ENCODE peak calls at places on chromosomes 3 and 15, in eight cellular contexts. One of them, this sample, is unnamed.

GRCh38 chr3:3799173-3800075 is at the start of gene LRRN1:
- DNase-seq in HFFc6: no peak
- DNase-seq in smooth muscle cell of the brain vasculature: no peak
- DNase-seq in Caki2: no peak
- DNase-seq in AG10803: no peak
- DNase-seq in stimulated activated CD4-positive, alpha-beta T cell treated with anti-CD3 and anti-CD28 coated beads, Interleukin-12 subunit alpha, Interleukin-12 subunit beta, amount 100 ng/mL, for 48 hours: peak
- DNase-seq in CD8-positive, alpha-beta T cell: peak
- DNase-seq in fibroblast of lung: peak
- DNase-seq in this sample: no peak

GRCh38 chr3:70824785-70825184 is 512.3 kb upstream of the MDFIC2 start:
- DNase-seq in smooth muscle cell of the brain vasculature: no peak
- DNase-seq in fibroblast of lung: peak
- DNase-seq in CD8-positive, alpha-beta T cell: no peak
- DNase-seq in Caki2: peak
- DNase-seq in AG10803: peak
- DNase-seq in HFFc6: no peak
- DNase-seq in stimulated activated CD4-positive, alpha-beta T cell treated with anti-CD3 and anti-CD28 coated beads, Interleukin-12 subunit alpha, Interleukin-12 subunit beta, amount 100 ng/mL, for 48 hours: no peak
- DNase-seq in this sample: no peak

GRCh38 chr3:122395582-122395981 is 11.6 kb downstream of the FAM162A start:
- DNase-seq in AG10803: no peak
- DNase-seq in Caki2: no peak
- DNase-seq in stimulated activated CD4-positive, alpha-beta T cell treated with anti-CD3 and anti-CD28 coated beads, Interleukin-12 subunit alpha, Interleukin-12 subunit beta, amount 100 ng/mL, for 48 hours: no peak
- DNase-seq in CD8-positive, alpha-beta T cell: no peak
- DNase-seq in HFFc6: no peak
- DNase-seq in fibroblast of lung: no peak
- DNase-seq in smooth muscle cell of the brain vasculature: no peak
- DNase-seq in this sample: no peak

GRCh38 chr3:138578141-138578540 is 15.9 kb downstream of the CEP70 start:
- DNase-seq in smooth muscle cell of the brain vasculature: no peak
- DNase-seq in Caki2: no peak
- DNase-seq in fibroblast of lung: no peak
- DNase-seq in CD8-positive, alpha-beta T cell: no peak
- DNase-seq in AG10803: no peak
- DNase-seq in HFFc6: no peak
- DNase-seq in stimulated activated CD4-positive, alpha-beta T cell treated with anti-CD3 and anti-CD28 coated beads, Interleukin-12 subunit alpha, Interleukin-12 subunit beta, amount 100 ng/mL, for 48 hours: no peak
- DNase-seq in this sample: no peak

GRCh38 chr3:115720988-115721387 is 97.7 kb downstream of the GAP43 start:
- DNase-seq in CD8-positive, alpha-beta T cell: no peak
- DNase-seq in smooth muscle cell of the brain vasculature: no peak
- DNase-seq in stimulated activated CD4-positive, alpha-beta T cell treated with anti-CD3 and anti-CD28 coated beads, Interleukin-12 subunit alpha, Interleukin-12 subunit beta, amount 100 ng/mL, for 48 hours: no peak
- DNase-seq in fibroblast of lung: no peak
- DNase-seq in HFFc6: no peak
- DNase-seq in Caki2: no peak
- DNase-seq in AG10803: peak
- DNase-seq in this sample: no peak

GRCh38 chr3:184737063-184737462 is 25.2 kb upstream of the MAGEF1 start:
- DNase-seq in AG10803: no peak
- DNase-seq in smooth muscle cell of the brain vasculature: no peak
- DNase-seq in HFFc6: no peak
- DNase-seq in Caki2: no peak
- DNase-seq in fibroblast of lung: no peak
- DNase-seq in CD8-positive, alpha-beta T cell: no peak
- DNase-seq in stimulated activated CD4-positive, alpha-beta T cell treated with anti-CD3 and anti-CD28 coated beads, Interleukin-12 subunit alpha, Interleukin-12 subunit beta, amount 100 ng/mL, for 48 hours: no peak
- DNase-seq in this sample: no peak

GRCh38 chr3:66473181-66473580 is 27.6 kb downstream of the LRIG1 start:
- DNase-seq in HFFc6: no peak
- DNase-seq in Caki2: no peak
- DNase-seq in stimulated activated CD4-positive, alpha-beta T cell treated with anti-CD3 and anti-CD28 coated beads, Interleukin-12 subunit alpha, Interleukin-12 subunit beta, amount 100 ng/mL, for 48 hours: no peak
- DNase-seq in AG10803: peak
- DNase-seq in CD8-positive, alpha-beta T cell: no peak
- DNase-seq in fibroblast of lung: peak
- DNase-seq in smooth muscle cell of the brain vasculature: no peak
- DNase-seq in this sample: no peak

GRCh38 chr3:138600341-138600740 is 6.3 kb upstream of the CEP70 start:
- DNase-seq in Caki2: no peak
- DNase-seq in fibroblast of lung: peak
- DNase-seq in smooth muscle cell of the brain vasculature: no peak
- DNase-seq in stimulated activated CD4-positive, alpha-beta T cell treated with anti-CD3 and anti-CD28 coated beads, Interleukin-12 subunit alpha, Interleukin-12 subunit beta, amount 100 ng/mL, for 48 hours: no peak
- DNase-seq in HFFc6: peak
- DNase-seq in CD8-positive, alpha-beta T cell: no peak
- DNase-seq in AG10803: peak
- DNase-seq in this sample: no peak

GRCh38 chr3:71890356-71890931 is 105.5 kb upstream of the PROK2 start:
- DNase-seq in AG10803: no peak
- DNase-seq in smooth muscle cell of the brain vasculature: no peak
- DNase-seq in stimulated activated CD4-positive, alpha-beta T cell treated with anti-CD3 and anti-CD28 coated beads, Interleukin-12 subunit alpha, Interleukin-12 subunit beta, amount 100 ng/mL, for 48 hours: no peak
- DNase-seq in fibroblast of lung: no peak
- DNase-seq in CD8-positive, alpha-beta T cell: no peak
- DNase-seq in Caki2: no peak
- DNase-seq in HFFc6: no peak
- DNase-seq in this sample: no peak

GRCh38 chr3:150022406-150023238 is 51.9 kb upstream of the PFN2 start:
- DNase-seq in AG10803: peak
- DNase-seq in HFFc6: peak
- DNase-seq in smooth muscle cell of the brain vasculature: no peak
- DNase-seq in Caki2: no peak
- DNase-seq in stimulated activated CD4-positive, alpha-beta T cell treated with anti-CD3 and anti-CD28 coated beads, Interleukin-12 subunit alpha, Interleukin-12 subunit beta, amount 100 ng/mL, for 48 hours: no peak
- DNase-seq in CD8-positive, alpha-beta T cell: no peak
- DNase-seq in fibroblast of lung: peak
- DNase-seq in this sample: no peak

GRCh38 chr15:63715818-63716217 is 117.9 kb downstream of the HERC1 start:
- DNase-seq in fibroblast of lung: peak
- DNase-seq in AG10803: peak
- DNase-seq in Caki2: peak
- DNase-seq in HFFc6: no peak
- DNase-seq in CD8-positive, alpha-beta T cell: no peak
- DNase-seq in smooth muscle cell of the brain vasculature: no peak
- DNase-seq in stimulated activated CD4-positive, alpha-beta T cell treated with anti-CD3 and anti-CD28 coated beads, Interleukin-12 subunit alpha, Interleukin-12 subunit beta, amount 100 ng/mL, for 48 hours: no peak
- DNase-seq in this sample: no peak

GRCh38 chr3:525415-525814 is 328.9 kb downstream of the CHL1 start:
- DNase-seq in AG10803: no peak
- DNase-seq in CD8-positive, alpha-beta T cell: no peak
- DNase-seq in stimulated activated CD4-positive, alpha-beta T cell treated with anti-CD3 and anti-CD28 coated beads, Interleukin-12 subunit alpha, Interleukin-12 subunit beta, amount 100 ng/mL, for 48 hours: no peak
- DNase-seq in fibroblast of lung: no peak
- DNase-seq in smooth muscle cell of the brain vasculature: no peak
- DNase-seq in Caki2: no peak
- DNase-seq in HFFc6: no peak
- DNase-seq in this sample: no peak

GRCh38 chr3:175386630-175387029 is 527.5 kb downstream of the NAALADL2 start:
- DNase-seq in Caki2: peak
- DNase-seq in stimulated activated CD4-positive, alpha-beta T cell treated with anti-CD3 and anti-CD28 coated beads, Interleukin-12 subunit alpha, Interleukin-12 subunit beta, amount 100 ng/mL, for 48 hours: no peak
- DNase-seq in fibroblast of lung: peak
- DNase-seq in HFFc6: peak
- DNase-seq in smooth muscle cell of the brain vasculature: no peak
- DNase-seq in CD8-positive, alpha-beta T cell: no peak
- DNase-seq in AG10803: peak
- DNase-seq in this sample: peak

GRCh38 chr15:50840520-50840919 is 68.0 kb upstream of the AP4E1 start:
- DNase-seq in fibroblast of lung: no peak
- DNase-seq in CD8-positive, alpha-beta T cell: no peak
- DNase-seq in stimulated activated CD4-positive, alpha-beta T cell treated with anti-CD3 and anti-CD28 coated beads, Interleukin-12 subunit alpha, Interleukin-12 subunit beta, amount 100 ng/mL, for 48 hours: no peak
- DNase-seq in smooth muscle cell of the brain vasculature: no peak
- DNase-seq in Caki2: no peak
- DNase-seq in HFFc6: no peak
- DNase-seq in AG10803: no peak
- DNase-seq in this sample: no peak

GRCh38 chr3:11944052-11944673 is 60.0 kb upstream of the SYN2 start:
- DNase-seq in smooth muscle cell of the brain vasculature: no peak
- DNase-seq in HFFc6: peak
- DNase-seq in fibroblast of lung: peak
- DNase-seq in CD8-positive, alpha-beta T cell: no peak
- DNase-seq in AG10803: peak
- DNase-seq in Caki2: peak
- DNase-seq in stimulated activated CD4-positive, alpha-beta T cell treated with anti-CD3 and anti-CD28 coated beads, Interleukin-12 subunit alpha, Interleukin-12 subunit beta, amount 100 ng/mL, for 48 hours: no peak
- DNase-seq in this sample: peak

GRCh38 chr3:44685128-44685800 is 27.2 kb upstream of the ZNF502 start:
- DNase-seq in stimulated activated CD4-positive, alpha-beta T cell treated with anti-CD3 and anti-CD28 coated beads, Interleukin-12 subunit alpha, Interleukin-12 subunit beta, amount 100 ng/mL, for 48 hours: peak
- DNase-seq in smooth muscle cell of the brain vasculature: peak
- DNase-seq in HFFc6: peak
- DNase-seq in Caki2: no peak
- DNase-seq in fibroblast of lung: peak
- DNase-seq in CD8-positive, alpha-beta T cell: peak
- DNase-seq in AG10803: peak
- DNase-seq in this sample: peak

GRCh38 chr3:127483902-127484591 is 106.5 kb downstream of the TPRA1 start:
- DNase-seq in stimulated activated CD4-positive, alpha-beta T cell treated with anti-CD3 and anti-CD28 coated beads, Interleukin-12 subunit alpha, Interleukin-12 subunit beta, amount 100 ng/mL, for 48 hours: peak
- DNase-seq in smooth muscle cell of the brain vasculature: no peak
- DNase-seq in AG10803: no peak
- DNase-seq in fibroblast of lung: no peak
- DNase-seq in HFFc6: no peak
- DNase-seq in Caki2: no peak
- DNase-seq in CD8-positive, alpha-beta T cell: no peak
- DNase-seq in this sample: no peak

GRCh38 chr3:55490194-55490913 is 3.2 kb upstream of the WNT5A start:
- DNase-seq in smooth muscle cell of the brain vasculature: no peak
- DNase-seq in stimulated activated CD4-positive, alpha-beta T cell treated with anti-CD3 and anti-CD28 coated beads, Interleukin-12 subunit alpha, Interleukin-12 subunit beta, amount 100 ng/mL, for 48 hours: no peak
- DNase-seq in fibroblast of lung: no peak
- DNase-seq in CD8-positive, alpha-beta T cell: no peak
- DNase-seq in Caki2: no peak
- DNase-seq in HFFc6: no peak
- DNase-seq in AG10803: no peak
- DNase-seq in this sample: no peak

GRCh38 chr3:141439589-141439988 is 47.2 kb upstream of the RASA2 start:
- DNase-seq in fibroblast of lung: no peak
- DNase-seq in CD8-positive, alpha-beta T cell: no peak
- DNase-seq in AG10803: no peak
- DNase-seq in smooth muscle cell of the brain vasculature: no peak
- DNase-seq in stimulated activated CD4-positive, alpha-beta T cell treated with anti-CD3 and anti-CD28 coated beads, Interleukin-12 subunit alpha, Interleukin-12 subunit beta, amount 100 ng/mL, for 48 hours: no peak
- DNase-seq in Caki2: no peak
- DNase-seq in HFFc6: no peak
- DNase-seq in this sample: no peak

GRCh38 chr15:81157195-81157938 is 23.3 kb downstream of the CFAP161 start:
- DNase-seq in fibroblast of lung: no peak
- DNase-seq in CD8-positive, alpha-beta T cell: no peak
- DNase-seq in stimulated activated CD4-positive, alpha-beta T cell treated with anti-CD3 and anti-CD28 coated beads, Interleukin-12 subunit alpha, Interleukin-12 subunit beta, amount 100 ng/mL, for 48 hours: no peak
- DNase-seq in AG10803: peak
- DNase-seq in smooth muscle cell of the brain vasculature: no peak
- DNase-seq in HFFc6: no peak
- DNase-seq in Caki2: no peak
- DNase-seq in this sample: no peak

This sample was measured in glomerular endothelial cell.